ENCODE peak calls at places on chromosomes 2 and 18, in five cellular contexts. O is endothelial cell of umbilical vein, U is heart left ventricle, Q is left ventricle myocardium inferior, E is Peyer's patch. H is an unnamed sample.
A peak's percentile ranks its signal among the peaks of the same experiment; 100 is the strongest.

GRCh38 chr2:71884303-71885042 is 263.2 kb downstream of the CYP26B1 start:
- DNase-seq in O (peak; percentile 76), U (no peak), Q (no peak), E (peak; percentile 36), H (no peak)

GRCh38 chr2:101327863-101328394 is 19.4 kb upstream of the RNF149 start:
- DNase-seq in O (no peak), U (no peak), Q (no peak), E (no peak), H (no peak)

GRCh38 chr2:149732730-149733290 is 145.2 kb upstream of the MMADHC start:
- DNase-seq in O (no peak), U (no peak), Q (no peak), E (no peak), H (no peak)

GRCh38 chr18:26335139-26335933 is 109.1 kb downstream of the TAF4B start:
- DNase-seq in O (no peak), U (no peak), Q (no peak), E (no peak), H (no peak)

GRCh38 chr2:70659551-70659950 is 105.9 kb upstream of the TGFA start:
- DNase-seq in O (no peak), U (no peak), Q (no peak), E (no peak), H (no peak)

GRCh38 chr2:164620873-164621760 is at the start of gene GRB14:
- DNase-seq in O (peak; percentile 34), U (peak; percentile 37), Q (peak; percentile 56), E (peak; percentile 46), H (no peak)

GRCh38 chr2:37837576-37838335 is 87.3 kb upstream of the RMDN2 start:
- DNase-seq in O (no peak), U (peak; percentile 31), Q (peak; percentile 32), E (no peak), H (no peak)

GRCh38 chr2:184554736-184555135 is 43.6 kb upstream of the ZNF804A start:
- DNase-seq in O (no peak), U (no peak), Q (no peak), E (no peak), H (no peak)

GRCh38 chr2:170341684-170342631 is 164.0 kb downstream of the MYO3B start:
- DNase-seq in O (no peak), U (no peak), Q (no peak), E (no peak), H (peak; percentile 6)

GRCh38 chr2:24984912-24985311 is 13.2 kb upstream of the DNAJC27 start:
- DNase-seq in O (no peak), U (peak; percentile 61), Q (peak; percentile 42), E (no peak), H (no peak)

GRCh38 chr2:190159453-190159852 is 96.9 kb upstream of the MSTN start:
- DNase-seq in O (no peak), U (peak; percentile 31), Q (no peak), E (no peak), H (no peak)

GRCh38 chr2:235765181-235765820 is 271.5 kb downstream of the AGAP1 start:
- DNase-seq in O (no peak), U (no peak), Q (no peak), E (no peak), H (no peak)

GRCh38 chr2:80105020-80105419 is 199.5 kb downstream of the LRRTM1 start:
- DNase-seq in O (no peak), U (no peak), Q (no peak), E (no peak), H (no peak)

GRCh38 chr2:71545572-71546274 is 92.4 kb downstream of the DYSF start:
- DNase-seq in O (peak; percentile 74), U (peak; percentile 45), Q (peak; percentile 50), E (peak; percentile 66), H (peak; percentile 19)

GRCh38 chr18:45413180-45413836 is 202.0 kb upstream of the SLC14A2 start:
- DNase-seq in O (no peak), U (no peak), Q (no peak), E (no peak), H (no peak)

GRCh38 chr18:29406996-29407395 is 1230.1 kb upstream of the CDH2 start:
- DNase-seq in O (no peak), U (no peak), Q (no peak), E (no peak), H (no peak)

GRCh38 chr2:74554821-74555531 is 456 bp downstream of the DOK1 start:
- DNase-seq in O (peak; percentile 63), U (peak; percentile 46), Q (peak; percentile 38), E (peak; percentile 76), H (peak; percentile 58)

GRCh38 chr2:127671557-127672302 is 3.6 kb downstream of the LIMS2 start:
- DNase-seq in O (no peak), U (no peak), Q (no peak), E (no peak), H (no peak)

GRCh38 chr2:23528171-23528570 is 143.2 kb downstream of the KLHL29 start:
- DNase-seq in O (no peak), U (no peak), Q (no peak), E (no peak), H (no peak)

GRCh38 chr2:11750917-11751316 is 4.5 kb downstream of the LPIN1 start:
- DNase-seq in O (no peak), U (no peak), Q (no peak), E (peak; percentile 66), H (no peak)

GRCh38 chr2:15704086-15704787 is 112.6 kb downstream of the DDX1 start:
- DNase-seq in O (peak; percentile 76), U (no peak), Q (no peak), E (no peak), H (no peak)

GRCh38 chr2:64777841-64778240 is 124.1 kb upstream of the SERTAD2 start:
- DNase-seq in O (no peak), U (no peak), Q (no peak), E (no peak), H (no peak)

GRCh38 chr18:7273301-7273911 is 42.5 kb downstream of the LRRC30 start:
- DNase-seq in O (peak; percentile 82), U (peak; percentile 69), Q (peak; percentile 65), E (peak; percentile 54), H (no peak)

GRCh38 chr2:1841461-1841860 is 97.1 kb upstream of the PXDN start:
- DNase-seq in O (no peak), U (no peak), Q (no peak), E (peak; percentile 26), H (no peak)

GRCh38 chr2:21759819-21760218 is 636.1 kb downstream of the TDRD15 start:
- DNase-seq in O (no peak), U (no peak), Q (no peak), E (no peak), H (no peak)

DNA sequence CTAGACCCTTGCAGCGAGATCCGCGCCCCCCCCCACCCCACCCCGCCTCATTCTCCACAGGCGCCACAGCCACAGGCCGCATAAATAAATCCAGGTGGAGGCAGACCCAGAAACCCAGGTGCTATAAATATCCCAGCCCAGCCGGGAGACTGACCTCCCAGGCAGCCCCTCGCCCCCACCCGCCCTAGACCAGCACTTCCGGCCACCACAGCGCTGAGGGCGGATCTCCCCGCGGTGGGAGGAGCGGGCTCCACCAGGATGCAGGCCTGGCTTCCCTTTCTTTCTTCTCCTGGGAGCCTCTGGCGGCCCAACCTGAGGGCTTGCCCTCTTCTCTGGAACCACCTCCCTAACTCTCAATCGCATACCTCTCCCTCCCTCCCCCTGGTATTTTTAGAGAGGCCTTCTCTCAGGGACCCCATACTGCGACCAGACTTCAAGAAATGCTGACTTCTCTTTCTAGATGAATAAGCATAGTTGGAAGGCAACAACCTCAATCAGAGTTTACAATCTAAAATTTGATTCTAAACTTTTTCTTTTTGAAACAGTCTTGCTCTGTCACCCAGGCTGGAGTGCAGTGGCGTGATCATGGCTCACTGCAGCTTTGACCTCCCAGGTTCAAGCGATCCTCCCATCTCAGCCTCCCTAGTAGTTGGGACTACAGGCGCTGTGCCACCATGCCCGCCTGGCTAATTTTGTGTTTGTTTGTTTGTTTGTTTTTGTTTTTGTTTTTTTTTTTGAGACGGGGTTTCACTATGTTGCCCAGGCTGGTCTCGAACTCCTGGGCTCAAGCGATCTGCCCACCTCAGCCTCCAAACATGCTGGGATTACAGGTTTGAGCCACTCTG is 55.0 kb downstream of the PKDCC start:
- DNase-seq in O (no peak), U (peak; percentile 80), Q (peak; percentile 67), E (peak; percentile 77), H (peak; percentile 56)
- H3K27ac ChIP-seq in O (no peak overlapping the region), U (peak overlapping the region; percentile 91), Q (peak overlapping the region; percentile 88), E (peak overlapping the region; percentile 91), H (peak overlapping the region; percentile 99)

GRCh38 chr18:11669948-11670275 is 19.2 kb upstream of the GNAL start:
- DNase-seq in O (no peak), U (no peak), Q (no peak), E (no peak), H (no peak)

GRCh38 chr18:11672198-11672597 is 16.9 kb upstream of the GNAL start:
- DNase-seq in O (no peak), U (no peak), Q (no peak), E (no peak), H (no peak)

GRCh38 chr18:11669271-11669947 is 19.7 kb upstream of the GNAL start:
- DNase-seq in O (no peak), U (no peak), Q (no peak), E (no peak), H (no peak)

GRCh38 chr18:11672846-11673454 is 16.1 kb upstream of the GNAL start:
- DNase-seq in O (no peak), U (no peak), Q (no peak), E (no peak), H (no peak)

DNA sequence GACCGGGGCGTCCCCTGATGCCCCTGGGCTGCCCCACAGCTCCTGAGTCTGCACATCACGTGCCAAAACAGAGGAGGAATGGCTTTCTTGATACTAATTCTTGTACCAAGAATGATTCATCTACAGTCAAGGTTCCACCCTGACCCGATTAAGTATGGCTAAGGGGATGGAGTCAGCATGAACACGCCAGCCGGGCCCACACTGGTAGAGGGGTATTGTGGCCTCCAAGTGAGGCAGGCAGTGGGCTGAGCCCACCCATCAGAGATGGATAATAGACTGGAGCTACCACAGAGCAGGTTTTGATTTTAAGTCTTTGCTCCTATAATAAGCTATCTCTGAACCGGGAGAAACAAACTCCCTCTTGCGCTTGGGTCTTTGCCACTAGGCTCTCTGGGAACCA is 17.9 kb upstream of the GNAL start:
- DNase-seq in O (no peak), U (no peak), Q (no peak), E (no peak), H (no peak)
- H3K27me3 ChIP-seq in O (no peaks in the 10 kb centered on the region), U (peaks cover 38% of the 10 kb centered on the region), Q (peaks cover 62% of the 10 kb centered on the region), E (no peaks in the 10 kb centered on the region), H (no peaks in the 10 kb centered on the region)

GRCh38 chr2:133716166-133716565 is 147.9 kb upstream of the NCKAP5 start:
- DNase-seq in O (no peak), U (no peak), Q (no peak), E (no peak), H (no peak)
- H3K27ac ChIP-seq in O (no peak overlapping the region), U (no peak overlapping the region), Q (no peak overlapping the region), E (no peak overlapping the region), H (no peak overlapping the region)

GRCh38 chr18:12033643-12034025 is 52.3 kb downstream of the IMPA2 start:
- DNase-seq in O (no peak), U (no peak), Q (no peak), E (peak; percentile 4), H (no peak)
- H3K27me3 ChIP-seq in O (peaks cover 3% of the 10 kb centered on the region), U (no peaks in the 10 kb centered on the region), Q (no peaks in the 10 kb centered on the region), E (no peaks in the 10 kb centered on the region), H (no peaks in the 10 kb centered on the region)

DNA sequence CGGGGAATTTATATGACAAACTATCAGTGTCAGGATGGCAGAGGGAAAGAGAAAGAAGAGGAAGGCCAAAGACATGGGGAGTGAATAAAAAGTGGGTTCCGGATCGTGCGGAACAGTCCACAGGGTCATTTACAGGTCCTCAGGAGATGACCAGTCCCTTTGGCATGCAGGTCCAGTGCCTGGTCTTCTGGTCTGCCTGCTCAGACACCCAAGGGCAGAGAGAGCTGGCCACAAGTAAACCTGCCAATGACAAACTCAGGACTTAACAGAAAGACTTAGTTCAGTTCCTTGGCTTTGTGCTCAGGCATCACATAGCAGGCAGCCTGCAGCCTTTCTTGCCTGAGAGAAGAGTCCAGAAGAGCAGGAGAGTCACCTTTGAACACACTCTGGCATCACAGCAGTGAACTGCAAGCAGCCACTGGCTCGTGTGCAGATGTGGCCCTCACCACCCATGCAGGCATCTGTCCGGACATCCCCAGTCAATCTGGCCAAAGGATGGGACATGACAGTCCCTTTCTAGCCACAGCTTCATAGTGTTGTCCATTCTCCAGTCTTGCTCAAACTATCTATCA is 14.0 kb downstream of the TMEM127 start:
- DNase-seq in O (peak; percentile 96), U (peak; percentile 58), Q (peak; percentile 49), E (peak; percentile 61), H (no peak)
- H3K27ac ChIP-seq in O (peak overlapping the region; percentile 28), U (peak overlapping the region; percentile 61), Q (peak overlapping the region; percentile 96), E (peak overlapping the region; percentile 39), H (no peak overlapping the region)

H was measured in CD4-positive, CD25-positive, alpha-beta regulatory T cell.